ENCODE peak calls at places on chromosomes 6 and 20, in ten cellular contexts. U is body of pancreas, W is lower lobe of right lung, V is fibroblast of mammary gland, D is progenitor cell of endocrine pancreas, A is esophagus squamous epithelium, O is ovary, B is nephron progenitor cell, N is Calu3, J is RWPE1. T is an unnamed sample.
A peak's percentile ranks its signal among the peaks of the same experiment; 100 is the strongest.

GRCh38 chr6:43386492-43386891 is 17.0 kb upstream of the ZNF318 start:
- DNase-seq in D (no peak), U (no peak), B (no peak), A (no peak), W (no peak), V (peak; percentile 45), O (no peak), N (no peak), J (no peak), T (no peak)

GRCh38 chr20:21214431-21214830 is 88.5 kb downstream of the KIZ start:
- DNase-seq in D (no peak), A (no peak), U (no peak), O (no peak), N (no peak), W (no peak), V (no peak), J (no peak), B (no peak), T (no peak)

GRCh38 chr6:166751051-166751595 is 124.1 kb upstream of the RPS6KA2 start:
- DNase-seq in N (no peak), J (no peak), B (peak; percentile 45), A (no peak), V (no peak), U (no peak), O (no peak), D (no peak), W (no peak), T (peak; percentile 92)

GRCh38 chr20:41380551-41381262 is 14.1 kb upstream of the EMILIN3 start:
- DNase-seq in N (no peak), J (no peak), U (no peak), A (no peak), O (no peak), W (no peak), V (no peak), B (no peak), D (no peak), T (no peak)

GRCh38 chr6:45880139-45880538 is 135.5 kb downstream of the CLIC5 start:
- DNase-seq in W (no peak), A (no peak), O (no peak), J (no peak), N (peak; percentile 39), B (peak; percentile 10), U (peak; percentile 12), D (peak; percentile 37), V (peak; percentile 8), T (no peak)

GRCh38 chr6:1820165-1820564 is 210.4 kb downstream of the FOXC1 start:
- DNase-seq in U (no peak), O (no peak), A (no peak), N (no peak), V (peak; percentile 35), W (no peak), J (no peak), B (no peak), D (no peak), T (no peak)

GRCh38 chr6:75208564-75209431 is 2.9 kb upstream of the COL12A1 start:
- DNase-seq in J (peak; percentile 72), O (peak; percentile 90), V (peak; percentile 87), N (peak; percentile 85), U (peak; percentile 86), D (peak; percentile 75), A (peak; percentile 4), W (peak; percentile 84), B (peak; percentile 93), T (peak; percentile 74)

GRCh38 chr20:46010491-46011405 is 2.0 kb downstream of the MMP9 start:
- DNase-seq in V (no peak), B (no peak), W (peak; percentile 66), N (no peak), A (no peak), U (no peak), J (no peak), O (no peak), D (no peak), T (no peak)

DNA sequence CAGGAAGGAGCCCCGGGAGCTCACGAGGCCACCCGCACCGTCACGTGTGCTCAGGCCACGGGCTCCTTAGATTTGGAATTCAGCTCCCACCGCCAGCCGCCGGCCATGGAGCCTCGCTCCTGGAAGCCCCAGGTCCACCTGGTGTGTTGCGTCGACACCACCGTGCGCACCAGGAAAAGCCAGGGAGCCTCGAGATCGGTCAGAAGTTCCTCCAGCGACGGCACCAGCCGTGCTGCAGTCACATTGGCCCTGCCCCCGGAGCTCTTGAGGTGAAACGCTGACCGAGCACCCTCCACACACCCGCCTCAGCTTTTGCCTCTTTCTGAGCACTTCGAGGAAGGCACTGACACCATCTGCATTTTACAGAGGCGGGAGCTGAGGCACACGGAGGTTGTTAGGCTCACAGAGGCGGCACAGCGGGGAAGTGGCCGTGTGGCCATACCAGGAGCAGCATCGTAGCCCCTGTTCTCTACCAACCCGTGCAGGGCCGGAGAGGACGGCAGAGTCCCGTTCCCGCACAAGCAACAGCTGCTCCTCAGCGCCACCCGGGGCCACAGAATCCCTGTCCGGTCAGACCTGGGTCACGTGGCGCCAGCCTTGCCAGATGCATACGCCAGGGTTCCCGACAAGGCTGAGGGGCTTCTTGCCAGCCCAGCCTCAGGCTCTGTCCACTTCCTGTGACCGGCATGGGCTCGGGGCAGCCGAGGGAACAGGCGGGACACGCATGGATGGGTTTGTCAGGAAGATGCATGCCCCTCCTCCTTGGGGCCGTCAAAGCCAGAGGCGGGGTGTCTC is 7.6 kb downstream of the NKAIN4 start:
- DNase-seq in A (no peak), W (no peak), D (no peak), V (no peak), U (peak; percentile 40), J (no peak), N (peak; percentile 52), B (peak; percentile 70), O (no peak), T (peak; percentile 82)
- TF ChIP-seq CTCF in A (no peak), W (no peak), D (no peak), V (no peak), U (no peak), J (no peak), N (no peak), B (no peak), O (no peak), T (peak; percentile 13)

GRCh38 chr6:156767603-156768467 is 9.3 kb upstream of the ARID1B start:
- DNase-seq in N (no peak), J (no peak), D (no peak), U (no peak), A (no peak), O (no peak), B (no peak), W (no peak), V (peak; percentile 74), T (no peak)
- TF ChIP-seq CTCF in N (no peak), J (no peak), D (no peak), U (no peak), A (no peak), O (no peak), B (no peak), W (no peak), V (no peak), T (no peak)

GRCh38 chr6:133190912-133191311 is 50.2 kb upstream of the EYA4 start:
- DNase-seq in B (no peak), U (no peak), D (no peak), J (no peak), N (no peak), A (no peak), W (no peak), V (no peak), O (no peak), T (no peak)

GRCh38 chr6:133187114-133187513 is 54.0 kb upstream of the EYA4 start:
- DNase-seq in V (no peak), B (no peak), D (no peak), A (no peak), W (no peak), O (no peak), N (no peak), U (no peak), J (no peak), T (no peak)

GRCh38 chr6:133185731-133186130 is 55.4 kb upstream of the EYA4 start:
- DNase-seq in N (no peak), O (no peak), V (no peak), U (no peak), A (no peak), J (no peak), D (no peak), W (no peak), B (no peak), T (no peak)

GRCh38 chr6:133184798-133185380 is 56.3 kb upstream of the EYA4 start:
- DNase-seq in N (no peak), B (no peak), W (no peak), A (no peak), D (no peak), J (peak; percentile 7), U (no peak), O (no peak), V (peak; percentile 44), T (no peak)

DNA sequence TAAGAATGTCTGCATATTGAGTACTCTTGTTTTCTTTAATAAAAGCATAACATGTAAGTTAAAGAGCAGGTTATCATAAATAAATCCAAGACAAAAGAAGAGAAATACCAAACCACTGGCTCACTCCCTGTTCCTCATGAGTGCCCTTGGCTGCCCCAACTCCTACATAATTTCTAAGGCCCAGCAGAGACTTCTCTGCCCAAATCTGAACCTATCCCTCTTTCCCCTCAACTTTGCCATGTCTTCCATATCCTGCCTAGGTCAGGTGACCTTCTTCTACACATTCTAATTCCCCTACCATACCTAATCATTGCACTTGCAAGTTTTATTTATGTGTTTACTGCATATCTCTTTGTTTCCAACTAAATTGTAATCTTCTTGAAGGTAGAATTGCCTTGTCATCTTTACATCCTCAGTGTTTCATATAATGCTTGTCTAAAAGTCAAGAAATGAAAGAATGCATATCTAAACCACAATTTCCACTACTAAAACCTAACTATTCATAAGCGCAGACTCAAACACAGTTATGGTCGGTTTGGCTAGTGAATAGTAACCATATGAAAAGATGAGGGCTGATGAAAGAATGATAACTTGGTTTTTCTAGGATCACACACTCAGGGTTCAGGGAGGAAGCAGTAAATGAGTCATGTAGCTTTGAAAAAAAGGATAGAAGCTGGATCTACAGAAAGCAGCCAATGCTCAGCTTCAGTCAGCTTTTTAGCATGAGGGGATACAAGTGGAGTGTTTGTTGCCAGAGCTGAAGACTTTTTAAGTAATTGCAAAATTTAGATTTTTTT is 53.3 kb upstream of the EYA4 start:
- DNase-seq in W (no peak), U (no peak), A (no peak), D (no peak), N (no peak), J (no peak), O (no peak), B (no peak), V (no peak), T (no peak)
- TF ChIP-seq CTCF in W (no peak), U (no peak), A (no peak), D (no peak), N (no peak), J (no peak), O (no peak), B (no peak), V (no peak), T (no peak)

DNA sequence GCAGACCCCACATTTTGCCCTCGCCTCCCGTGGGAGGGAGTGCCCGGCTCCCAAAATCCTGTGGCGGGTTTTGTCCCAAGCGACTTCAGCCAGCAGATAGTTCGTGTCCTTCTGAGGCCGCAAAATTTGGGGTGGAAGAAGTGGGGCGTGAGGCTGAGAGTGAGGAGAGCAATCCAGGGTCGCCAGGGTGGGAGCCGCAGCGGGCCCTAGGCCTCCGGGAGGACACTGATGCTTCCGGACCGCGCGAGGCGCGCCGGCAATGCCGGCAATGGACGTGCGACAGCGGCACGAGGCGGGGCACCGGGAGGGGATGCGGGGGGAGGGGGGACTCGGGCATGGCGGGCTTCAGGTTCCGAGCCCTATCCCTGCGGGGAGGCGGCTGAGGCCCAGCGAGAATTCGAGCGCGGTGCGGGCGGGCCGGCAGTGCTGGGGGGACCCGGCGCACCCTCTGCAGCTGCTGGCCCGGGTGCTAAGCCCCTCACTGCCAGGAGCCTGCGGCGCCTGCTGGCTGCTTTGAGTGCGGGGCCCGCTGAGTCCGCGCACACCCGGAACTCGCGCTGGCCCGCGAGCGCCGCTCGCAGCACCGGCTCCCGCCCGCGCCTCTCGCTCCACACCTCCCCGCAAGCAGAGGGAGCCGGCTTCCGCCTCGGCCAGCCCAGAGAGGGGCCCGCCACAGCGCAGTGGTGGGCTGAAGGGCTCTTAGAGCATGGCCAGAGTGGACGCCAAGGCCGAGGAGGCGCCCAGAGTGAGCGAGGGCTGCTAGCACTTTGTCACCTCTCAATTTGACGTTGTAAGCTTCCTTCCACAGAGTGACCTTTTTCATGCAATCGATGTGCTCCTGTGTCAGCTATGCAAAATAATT is 143.8 kb downstream of the LPA start:
- DNase-seq in J (peak; percentile 74), U (peak; percentile 85), D (peak; percentile 83), B (peak; percentile 89), W (peak; percentile 78), O (peak; percentile 82), N (peak; percentile 86), V (peak; percentile 58), A (no peak), T (peak; percentile 72)
- TF ChIP-seq CTCF in J (peak; percentile 61), U (peak; percentile 95), D (no peak), B (no peak), W (no peak), O (no peak), N (peak; percentile 85), V (no peak), A (no peak), T (peak; percentile 3)

T was measured in WERI-Rb-1.